ENCODE peak calls at places on chromosomes 12 and 14, in five cellular contexts. One of them, this sample, is unnamed.

GRCh38 chr14:94139421-94139820 is 10.0 kb upstream of the IFI27L2 start:
- DNase-seq in GM03348: no peak
- DNase-seq in HuH-7: no peak
- DNase-seq in epithelial cell of proximal tubule: no peak
- DNase-seq in ELR: no peak
- DNase-seq in this sample: no peak

GRCh38 chr14:33564774-33565630 is 385.9 kb downstream of the EGLN3 start:
- DNase-seq in ELR: peak; percentile 88
- DNase-seq in GM03348: no peak
- DNase-seq in HuH-7: no peak
- DNase-seq in epithelial cell of proximal tubule: peak; percentile 82
- DNase-seq in this sample: peak; percentile 81

GRCh38 chr12:49675137-49675536 is 32.1 kb downstream of the FMNL3 start:
- DNase-seq in HuH-7: no peak
- DNase-seq in ELR: no peak
- DNase-seq in epithelial cell of proximal tubule: no peak
- DNase-seq in GM03348: no peak
- DNase-seq in this sample: no peak

GRCh38 chr14:68177728-68178127 is 358.1 kb downstream of the RAD51B start:
- DNase-seq in GM03348: no peak
- DNase-seq in epithelial cell of proximal tubule: no peak
- DNase-seq in ELR: no peak
- DNase-seq in HuH-7: no peak
- DNase-seq in this sample: no peak

GRCh38 chr14:75350505-75351060 is 72.0 kb downstream of the FOS start:
- DNase-seq in HuH-7: no peak
- DNase-seq in epithelial cell of proximal tubule: no peak
- DNase-seq in GM03348: no peak
- DNase-seq in ELR: no peak
- DNase-seq in this sample: no peak

GRCh38 chr12:106871477-106871876 is 84.2 kb upstream of the TMEM263 start:
- DNase-seq in GM03348: peak; percentile 36
- DNase-seq in ELR: peak; percentile 71
- DNase-seq in HuH-7: no peak
- DNase-seq in epithelial cell of proximal tubule: no peak
- DNase-seq in this sample: no peak

GRCh38 chr14:61475316-61475715 is 153.9 kb downstream of the PRKCH start:
- DNase-seq in epithelial cell of proximal tubule: no peak
- DNase-seq in ELR: peak; percentile 87
- DNase-seq in HuH-7: peak; percentile 67
- DNase-seq in GM03348: peak; percentile 68
- DNase-seq in this sample: peak; percentile 89

GRCh38 chr12:93839076-93839475 is 161.9 kb downstream of the CRADD start:
- DNase-seq in HuH-7: peak; percentile 19
- DNase-seq in ELR: peak; percentile 49
- DNase-seq in epithelial cell of proximal tubule: no peak
- DNase-seq in GM03348: no peak
- DNase-seq in this sample: no peak

GRCh38 chr12:22414742-22415141 is 80.2 kb upstream of the ST8SIA1 start:
- DNase-seq in GM03348: no peak
- DNase-seq in HuH-7: no peak
- DNase-seq in epithelial cell of proximal tubule: no peak
- DNase-seq in ELR: no peak
- DNase-seq in this sample: no peak

GRCh38 chr14:36346052-36346451 is 25.6 kb upstream of the MBIP start:
- DNase-seq in GM03348: no peak
- DNase-seq in epithelial cell of proximal tubule: no peak
- DNase-seq in ELR: no peak
- DNase-seq in HuH-7: no peak
- DNase-seq in this sample: no peak

GRCh38 chr12:95959107-95959506 is 16.0 kb downstream of the AMDHD1 start:
- DNase-seq in GM03348: no peak
- DNase-seq in HuH-7: peak; percentile 48
- DNase-seq in epithelial cell of proximal tubule: no peak
- DNase-seq in ELR: peak; percentile 51
- DNase-seq in this sample: peak; percentile 28

GRCh38 chr12:2681426-2682205 is 113.2 kb upstream of the FKBP4 start:
- DNase-seq in HuH-7: no peak
- DNase-seq in ELR: no peak
- DNase-seq in epithelial cell of proximal tubule: no peak
- DNase-seq in GM03348: no peak
- DNase-seq in this sample: no peak

GRCh38 chr12:117042171-117042809 is 56.9 kb downstream of the TESC start:
- DNase-seq in HuH-7: peak; percentile 64
- DNase-seq in epithelial cell of proximal tubule: no peak
- DNase-seq in GM03348: peak; percentile 38
- DNase-seq in ELR: peak; percentile 24
- DNase-seq in this sample: peak; percentile 9

GRCh38 chr14:92801917-92802316 is 7.8 kb downstream of the GOLGA5 start:
- DNase-seq in epithelial cell of proximal tubule: no peak
- DNase-seq in GM03348: no peak
- DNase-seq in ELR: no peak
- DNase-seq in HuH-7: no peak
- DNase-seq in this sample: no peak

GRCh38 chr12:71900091-71900490 is 38.6 kb upstream of the TPH2 start:
- DNase-seq in ELR: peak; percentile 50
- DNase-seq in HuH-7: peak; percentile 7
- DNase-seq in epithelial cell of proximal tubule: no peak
- DNase-seq in GM03348: peak; percentile 23
- DNase-seq in this sample: peak; percentile 39

GRCh38 chr12:27009926-27010325 is 4.3 kb downstream of the TM7SF3 start:
- DNase-seq in GM03348: no peak
- DNase-seq in ELR: peak; percentile 49
- DNase-seq in HuH-7: no peak
- DNase-seq in epithelial cell of proximal tubule: no peak
- DNase-seq in this sample: no peak

GRCh38 chr12:70895956-70896355 is 24.6 kb downstream of the PTPRR start:
- DNase-seq in HuH-7: no peak
- DNase-seq in GM03348: no peak
- DNase-seq in epithelial cell of proximal tubule: no peak
- DNase-seq in ELR: no peak
- DNase-seq in this sample: no peak

GRCh38 chr12:76762556-76762955 is 1.4 kb upstream of the ZDHHC17 start:
- DNase-seq in GM03348: no peak
- DNase-seq in ELR: no peak
- DNase-seq in epithelial cell of proximal tubule: no peak
- DNase-seq in HuH-7: no peak
- DNase-seq in this sample: no peak

GRCh38 chr12:132445884-132446471 is 44.0 kb upstream of the FBRSL1 start:
- DNase-seq in epithelial cell of proximal tubule: no peak
- DNase-seq in ELR: peak; percentile 18
- DNase-seq in GM03348: no peak
- DNase-seq in HuH-7: no peak
- DNase-seq in this sample: peak; percentile 80

GRCh38 chr14:54852215-54852614 is 50.4 kb downstream of the GCH1 start:
- DNase-seq in epithelial cell of proximal tubule: no peak
- DNase-seq in HuH-7: no peak
- DNase-seq in ELR: no peak
- DNase-seq in GM03348: no peak
- DNase-seq in this sample: no peak

GRCh38 chr14:51597511-51597920 is 54.2 kb upstream of the FRMD6 start:
- DNase-seq in GM03348: peak; percentile 56
- DNase-seq in HuH-7: no peak
- DNase-seq in epithelial cell of proximal tubule: no peak
- DNase-seq in ELR: peak; percentile 81
- DNase-seq in this sample: no peak

GRCh38 chr14:74575936-74576335 is 36.1 kb downstream of the LTBP2 start:
- DNase-seq in GM03348: no peak
- DNase-seq in ELR: no peak
- DNase-seq in HuH-7: no peak
- DNase-seq in epithelial cell of proximal tubule: no peak
- DNase-seq in this sample: no peak

GRCh38 chr12:48115957-48116356 is 3.2 kb upstream of the PFKM start:
- DNase-seq in GM03348: no peak
- DNase-seq in ELR: no peak
- DNase-seq in HuH-7: no peak
- DNase-seq in epithelial cell of proximal tubule: no peak
- DNase-seq in this sample: no peak

GRCh38 chr12:111529424-111530368 is 69.4 kb downstream of the ATXN2 start:
- DNase-seq in ELR: peak; percentile 74
- DNase-seq in HuH-7: peak; percentile 80
- DNase-seq in GM03348: peak; percentile 76
- DNase-seq in epithelial cell of proximal tubule: peak; percentile 9
- DNase-seq in this sample: peak; percentile 75

This sample was measured in cardiac fibroblast.